ENCODE peak calls at places on chromosomes 7 and 10, in seven cellular contexts. One of them, this sample, is unnamed. For H3K9me3, the result is how much of the 10 kb centered on the place peaks cover.

GRCh38 chr7:139675127-139676110 is 102.4 kb downstream of the HIPK2 start:
- DNase-seq in stomach: no peak
- DNase-seq in tibial artery: no peak
- DNase-seq in HepG2: peak
- DNase-seq in A673: no peak
- DNase-seq in left ventricle myocardium inferior: no peak
- DNase-seq in psoas muscle: no peak
- DNase-seq in this sample: no peak

GRCh38 chr7:128890306-128891109 is 20.0 kb downstream of the KCP start:
- DNase-seq in stomach: peak
- DNase-seq in tibial artery: no peak
- DNase-seq in HepG2: no peak
- DNase-seq in A673: no peak
- DNase-seq in left ventricle myocardium inferior: no peak
- DNase-seq in psoas muscle: peak
- DNase-seq in this sample: peak

GRCh38 chr10:4543943-4544540 is 282.0 kb upstream of the AKR1E2 start:
- DNase-seq in stomach: no peak
- DNase-seq in tibial artery: no peak
- DNase-seq in HepG2: no peak
- DNase-seq in A673: peak
- DNase-seq in left ventricle myocardium inferior: no peak
- DNase-seq in psoas muscle: no peak
- DNase-seq in this sample: no peak

GRCh38 chr10:6140965-6141295 is 52.1 kb downstream of the RBM17 start:
- DNase-seq in stomach: no peak
- DNase-seq in tibial artery: no peak
- DNase-seq in HepG2: no peak
- DNase-seq in A673: no peak
- DNase-seq in left ventricle myocardium inferior: no peak
- DNase-seq in psoas muscle: no peak
- DNase-seq in this sample: no peak

GRCh38 chr10:7572435-7572834 is 94.3 kb downstream of the ITIH5 start:
- DNase-seq in stomach: no peak
- DNase-seq in tibial artery: peak
- DNase-seq in HepG2: no peak
- DNase-seq in A673: peak
- DNase-seq in left ventricle myocardium inferior: no peak
- DNase-seq in psoas muscle: no peak
- DNase-seq in this sample: no peak

GRCh38 chr7:115678049-115678982 is 352.2 kb downstream of the TFEC start:
- DNase-seq in stomach: peak
- DNase-seq in tibial artery: no peak
- DNase-seq in HepG2: peak
- DNase-seq in A673: no peak
- DNase-seq in left ventricle myocardium inferior: no peak
- DNase-seq in psoas muscle: no peak
- DNase-seq in this sample: no peak

GRCh38 chr10:123129553-123130271 is 6.1 kb upstream of the HMX3 start:
- DNase-seq in stomach: no peak
- DNase-seq in tibial artery: no peak
- DNase-seq in HepG2: no peak
- DNase-seq in A673: no peak
- DNase-seq in left ventricle myocardium inferior: no peak
- DNase-seq in psoas muscle: no peak
- DNase-seq in this sample: no peak

GRCh38 chr10:126042354-126042753 is 146.0 kb downstream of the FANK1 start:
- DNase-seq in stomach: no peak
- DNase-seq in tibial artery: no peak
- DNase-seq in HepG2: no peak
- DNase-seq in A673: no peak
- DNase-seq in left ventricle myocardium inferior: no peak
- DNase-seq in psoas muscle: no peak
- DNase-seq in this sample: no peak

GRCh38 chr10:61031341-61031740 is 87.4 kb upstream of the RHOBTB1 start:
- DNase-seq in stomach: no peak
- DNase-seq in tibial artery: no peak
- DNase-seq in HepG2: no peak
- DNase-seq in A673: no peak
- DNase-seq in left ventricle myocardium inferior: no peak
- DNase-seq in psoas muscle: no peak
- DNase-seq in this sample: no peak

GRCh38 chr7:3103614-3104399 is 60.1 kb upstream of the CARD11 start:
- DNase-seq in stomach: no peak
- DNase-seq in tibial artery: peak
- DNase-seq in HepG2: no peak
- DNase-seq in A673: no peak
- DNase-seq in left ventricle myocardium inferior: no peak
- DNase-seq in psoas muscle: no peak
- DNase-seq in this sample: no peak

DNA sequence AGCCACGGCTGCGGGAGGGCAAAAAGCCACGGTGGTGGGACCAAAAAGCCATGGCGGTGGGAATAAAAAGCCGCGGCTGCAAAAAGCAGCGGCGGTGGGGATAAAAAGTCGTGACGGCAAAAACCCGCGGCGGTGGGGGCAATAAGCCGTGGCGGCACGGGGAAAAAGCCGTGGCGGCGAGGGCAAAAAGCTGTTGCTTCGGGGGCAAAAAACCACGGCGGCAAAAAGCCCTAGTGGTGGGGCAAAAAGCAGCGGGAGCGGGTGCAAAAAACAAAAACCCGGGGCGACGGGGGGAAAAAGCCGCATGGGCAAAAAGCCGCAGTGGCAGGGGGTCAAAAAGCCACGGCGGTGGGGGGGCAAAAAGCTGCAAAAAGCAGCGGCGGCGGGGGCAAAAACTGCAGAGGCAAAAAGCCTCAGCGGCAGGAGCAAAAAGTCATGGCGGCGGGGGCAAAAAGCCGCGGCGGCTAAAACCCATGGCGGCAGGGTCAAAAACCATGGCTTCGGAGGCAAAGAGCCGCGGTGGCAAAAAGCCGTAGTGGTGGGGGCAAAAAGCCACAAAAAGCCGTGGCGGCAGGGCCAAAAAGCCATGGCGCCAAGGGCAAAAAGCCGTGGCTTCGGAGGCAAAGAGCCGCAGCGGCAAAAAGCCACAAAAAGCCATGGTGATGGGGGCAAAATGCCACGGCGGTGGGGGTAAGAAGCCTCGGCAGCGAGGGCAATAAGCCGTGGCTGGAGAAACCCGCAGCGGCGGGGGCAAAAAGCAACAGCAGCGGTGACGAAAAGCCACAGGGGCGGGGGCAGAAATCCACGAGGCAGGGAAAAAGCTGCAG is 525.8 kb downstream of the ZNF33B start:
- DNase-seq in stomach: no peak
- DNase-seq in tibial artery: no peak
- DNase-seq in HepG2: no peak
- DNase-seq in A673: no peak
- DNase-seq in left ventricle myocardium inferior: no peak
- DNase-seq in psoas muscle: no peak
- DNase-seq in this sample: no peak
- H3K9me3 ChIP-seq in stomach: under half
- H3K9me3 ChIP-seq in tibial artery: under half
- H3K9me3 ChIP-seq in HepG2: under half
- H3K9me3 ChIP-seq in A673: under half
- H3K9me3 ChIP-seq in left ventricle myocardium inferior: under half
- H3K9me3 ChIP-seq in psoas muscle: under half
- H3K9me3 ChIP-seq in this sample: under half

GRCh38 chr10:103545366-103545765 is 51.9 kb downstream of the NEURL1 start:
- DNase-seq in stomach: peak
- DNase-seq in tibial artery: no peak
- DNase-seq in HepG2: no peak
- DNase-seq in A673: no peak
- DNase-seq in left ventricle myocardium inferior: no peak
- DNase-seq in psoas muscle: no peak
- DNase-seq in this sample: peak

GRCh38 chr10:103540722-103541121 is 47.2 kb downstream of the NEURL1 start:
- DNase-seq in stomach: peak
- DNase-seq in tibial artery: no peak
- DNase-seq in HepG2: no peak
- DNase-seq in A673: no peak
- DNase-seq in left ventricle myocardium inferior: no peak
- DNase-seq in psoas muscle: no peak
- DNase-seq in this sample: peak

GRCh38 chr10:103544657-103545310 is 51.3 kb downstream of the NEURL1 start:
- DNase-seq in stomach: no peak
- DNase-seq in tibial artery: no peak
- DNase-seq in HepG2: no peak
- DNase-seq in A673: no peak
- DNase-seq in left ventricle myocardium inferior: no peak
- DNase-seq in psoas muscle: no peak
- DNase-seq in this sample: peak

GRCh38 chr10:103543617-103544525 is 50.4 kb downstream of the NEURL1 start:
- DNase-seq in stomach: peak
- DNase-seq in tibial artery: no peak
- DNase-seq in HepG2: no peak
- DNase-seq in A673: no peak
- DNase-seq in left ventricle myocardium inferior: no peak
- DNase-seq in psoas muscle: no peak
- DNase-seq in this sample: peak

GRCh38 chr10:103542764-103543616 is 49.5 kb downstream of the NEURL1 start:
- DNase-seq in stomach: peak
- DNase-seq in tibial artery: no peak
- DNase-seq in HepG2: peak
- DNase-seq in A673: peak
- DNase-seq in left ventricle myocardium inferior: no peak
- DNase-seq in psoas muscle: no peak
- DNase-seq in this sample: peak
- TF ChIP-seq CTCF in stomach: no peak
- TF ChIP-seq CTCF in tibial artery: no peak
- TF ChIP-seq CTCF in HepG2: no peak
- TF ChIP-seq CTCF in A673: peak
- TF ChIP-seq CTCF in left ventricle myocardium inferior: peak
- TF ChIP-seq CTCF in psoas muscle: peak
- TF ChIP-seq CTCF in this sample: peak

GRCh38 chr7:151511946-151512345 is 7.7 kb downstream of the RHEB start:
- DNase-seq in stomach: no peak
- DNase-seq in tibial artery: no peak
- DNase-seq in HepG2: no peak
- DNase-seq in A673: no peak
- DNase-seq in left ventricle myocardium inferior: no peak
- DNase-seq in psoas muscle: no peak
- DNase-seq in this sample: no peak
- H3K4me3 ChIP-seq in stomach: no peak
- H3K4me3 ChIP-seq in tibial artery: no peak
- H3K4me3 ChIP-seq in HepG2: no peak
- H3K4me3 ChIP-seq in A673: no peak
- H3K4me3 ChIP-seq in left ventricle myocardium inferior: no peak
- H3K4me3 ChIP-seq in psoas muscle: no peak
- H3K4me3 ChIP-seq in this sample: no peak

GRCh38 chr7:46908770-46909169 is 673.1 kb downstream of the TNS3 start:
- DNase-seq in stomach: no peak
- DNase-seq in tibial artery: no peak
- DNase-seq in HepG2: no peak
- DNase-seq in A673: peak
- DNase-seq in left ventricle myocardium inferior: no peak
- DNase-seq in psoas muscle: no peak
- DNase-seq in this sample: no peak
- H3K9me3 ChIP-seq in stomach: under half
- H3K9me3 ChIP-seq in tibial artery: under half
- H3K9me3 ChIP-seq in HepG2: under half
- H3K9me3 ChIP-seq in A673: under half
- H3K9me3 ChIP-seq in left ventricle myocardium inferior: under half
- H3K9me3 ChIP-seq in psoas muscle: under half
- H3K9me3 ChIP-seq in this sample: under half

GRCh38 chr7:142939226-142939910 is at the start of gene LLCFC1:
- DNase-seq in stomach: peak
- DNase-seq in tibial artery: no peak
- DNase-seq in HepG2: peak
- DNase-seq in A673: no peak
- DNase-seq in left ventricle myocardium inferior: no peak
- DNase-seq in psoas muscle: no peak
- DNase-seq in this sample: no peak
- TF ChIP-seq CTCF in stomach: peak
- TF ChIP-seq CTCF in tibial artery: no peak
- TF ChIP-seq CTCF in HepG2: peak
- TF ChIP-seq CTCF in A673: peak
- TF ChIP-seq CTCF in left ventricle myocardium inferior: no peak
- TF ChIP-seq CTCF in psoas muscle: no peak
- TF ChIP-seq CTCF in this sample: no peak

DNA sequence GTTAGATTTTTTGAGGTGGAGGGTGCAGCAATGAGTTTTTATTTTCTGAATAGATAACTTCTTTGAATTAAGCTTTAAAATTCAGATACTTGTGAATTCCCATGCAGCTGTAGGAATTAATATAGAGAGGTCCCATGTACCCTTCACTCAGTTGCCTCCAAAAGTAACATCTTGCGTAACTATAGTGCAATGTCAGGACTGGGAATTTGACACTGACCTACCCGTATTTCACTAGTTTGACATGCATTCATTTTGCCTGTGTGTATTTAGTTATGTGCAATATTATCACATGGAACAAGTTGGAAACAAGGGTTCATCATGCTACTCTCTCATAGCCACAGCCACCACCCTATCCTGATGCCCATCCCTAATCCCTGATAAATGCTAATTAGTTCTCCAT is 147.1 kb upstream of the IGFBP3 start:
- DNase-seq in stomach: no peak
- DNase-seq in tibial artery: no peak
- DNase-seq in HepG2: no peak
- DNase-seq in A673: no peak
- DNase-seq in left ventricle myocardium inferior: no peak
- DNase-seq in psoas muscle: no peak
- DNase-seq in this sample: no peak
- H3K4me3 ChIP-seq in stomach: no peak
- H3K4me3 ChIP-seq in tibial artery: no peak
- H3K4me3 ChIP-seq in HepG2: no peak
- H3K4me3 ChIP-seq in A673: no peak
- H3K4me3 ChIP-seq in left ventricle myocardium inferior: no peak
- H3K4me3 ChIP-seq in psoas muscle: no peak
- H3K4me3 ChIP-seq in this sample: no peak

This sample was measured in upper lobe of right lung.